ENCODE peak calls at places on chromosomes 2 and 18, in six cellular contexts. One of them, this sample, is unnamed.
A peak's percentile ranks its signal among the peaks of the same experiment; 100 is the strongest.

GRCh38 chr18:31211047-31211446 is 48.4 kb upstream of the DSC1 start:
- DNase-seq in tibial artery: no peak
- DNase-seq in gastrocnemius medialis: no peak
- DNase-seq in HepG2: no peak
- DNase-seq in PC-9: no peak
- DNase-seq in neuronal stem cell: no peak
- DNase-seq in this sample: no peak

GRCh38 chr2:23464156-23464555 is 79.2 kb downstream of the KLHL29 start:
- DNase-seq in gastrocnemius medialis: no peak
- DNase-seq in HepG2: no peak
- DNase-seq in neuronal stem cell: no peak
- DNase-seq in PC-9: no peak
- DNase-seq in tibial artery: no peak
- DNase-seq in this sample: no peak

GRCh38 chr2:100285691-100286090 is 36.6 kb downstream of the LONRF2 start:
- DNase-seq in HepG2: no peak
- DNase-seq in neuronal stem cell: no peak
- DNase-seq in tibial artery: no peak
- DNase-seq in PC-9: no peak
- DNase-seq in gastrocnemius medialis: no peak
- DNase-seq in this sample: no peak

GRCh38 chr2:165469417-165469816 is at the start of gene CSRNP3:
- DNase-seq in gastrocnemius medialis: peak; percentile 16
- DNase-seq in neuronal stem cell: peak; percentile 71
- DNase-seq in PC-9: peak; percentile 36
- DNase-seq in tibial artery: peak; percentile 63
- DNase-seq in HepG2: peak; percentile 42
- DNase-seq in this sample: no peak

GRCh38 chr2:127859712-127860085 is 1.7 kb upstream of the POLR2D start:
- DNase-seq in HepG2: peak; percentile 54
- DNase-seq in tibial artery: peak; percentile 62
- DNase-seq in neuronal stem cell: no peak
- DNase-seq in PC-9: peak; percentile 69
- DNase-seq in gastrocnemius medialis: no peak
- DNase-seq in this sample: no peak

GRCh38 chr2:148479388-148479787 is 165.2 kb upstream of the EPC2 start:
- DNase-seq in tibial artery: no peak
- DNase-seq in gastrocnemius medialis: no peak
- DNase-seq in PC-9: no peak
- DNase-seq in HepG2: no peak
- DNase-seq in neuronal stem cell: no peak
- DNase-seq in this sample: no peak

GRCh38 chr2:43576983-43577892 is 18.6 kb downstream of the THADA start:
- DNase-seq in PC-9: peak; percentile 6
- DNase-seq in tibial artery: no peak
- DNase-seq in HepG2: peak; percentile 63
- DNase-seq in neuronal stem cell: peak; percentile 15
- DNase-seq in gastrocnemius medialis: no peak
- DNase-seq in this sample: no peak

GRCh38 chr18:78813156-78813555 is 166.5 kb upstream of the SALL3 start:
- DNase-seq in HepG2: no peak
- DNase-seq in PC-9: no peak
- DNase-seq in tibial artery: no peak
- DNase-seq in gastrocnemius medialis: no peak
- DNase-seq in neuronal stem cell: no peak
- DNase-seq in this sample: no peak

GRCh38 chr18:40006553-40007073 is 1948.4 kb upstream of the PIK3C3 start:
- DNase-seq in tibial artery: no peak
- DNase-seq in HepG2: no peak
- DNase-seq in gastrocnemius medialis: no peak
- DNase-seq in neuronal stem cell: no peak
- DNase-seq in PC-9: no peak
- DNase-seq in this sample: no peak

GRCh38 chr2:9286553-9287399 is 80.2 kb downstream of the ASAP2 start:
- DNase-seq in PC-9: peak; percentile 70
- DNase-seq in gastrocnemius medialis: no peak
- DNase-seq in HepG2: no peak
- DNase-seq in tibial artery: no peak
- DNase-seq in neuronal stem cell: no peak
- DNase-seq in this sample: no peak

GRCh38 chr18:44939037-44939665 is 258.5 kb downstream of the SETBP1 start:
- DNase-seq in gastrocnemius medialis: no peak
- DNase-seq in PC-9: no peak
- DNase-seq in neuronal stem cell: no peak
- DNase-seq in tibial artery: no peak
- DNase-seq in HepG2: no peak
- DNase-seq in this sample: no peak

GRCh38 chr2:10002681-10003080 is 40.7 kb upstream of the KLF11 start:
- DNase-seq in HepG2: no peak
- DNase-seq in gastrocnemius medialis: no peak
- DNase-seq in tibial artery: peak; percentile 47
- DNase-seq in PC-9: no peak
- DNase-seq in neuronal stem cell: no peak
- DNase-seq in this sample: no peak

GRCh38 chr2:51624995-51625394 is 593.1 kb upstream of the NRXN1 start:
- DNase-seq in PC-9: no peak
- DNase-seq in tibial artery: no peak
- DNase-seq in HepG2: no peak
- DNase-seq in gastrocnemius medialis: no peak
- DNase-seq in neuronal stem cell: no peak
- DNase-seq in this sample: no peak

GRCh38 chr2:10813085-10813748 is 632 bp upstream of the PDIA6 start:
- DNase-seq in tibial artery: no peak
- DNase-seq in PC-9: no peak
- DNase-seq in neuronal stem cell: no peak
- DNase-seq in HepG2: no peak
- DNase-seq in gastrocnemius medialis: no peak
- DNase-seq in this sample: no peak

GRCh38 chr2:2061091-2061696 is 269.9 kb downstream of the MYT1L start:
- DNase-seq in HepG2: no peak
- DNase-seq in gastrocnemius medialis: no peak
- DNase-seq in PC-9: no peak
- DNase-seq in neuronal stem cell: no peak
- DNase-seq in tibial artery: no peak
- DNase-seq in this sample: no peak
- H3K4me3 ChIP-seq in HepG2: no peak overlapping the region
- H3K4me3 ChIP-seq in gastrocnemius medialis: no peak overlapping the region
- H3K4me3 ChIP-seq in PC-9: no peak overlapping the region
- H3K4me3 ChIP-seq in neuronal stem cell: no peak overlapping the region
- H3K4me3 ChIP-seq in tibial artery: no peak overlapping the region
- H3K4me3 ChIP-seq in this sample: no peak overlapping the region

DNA sequence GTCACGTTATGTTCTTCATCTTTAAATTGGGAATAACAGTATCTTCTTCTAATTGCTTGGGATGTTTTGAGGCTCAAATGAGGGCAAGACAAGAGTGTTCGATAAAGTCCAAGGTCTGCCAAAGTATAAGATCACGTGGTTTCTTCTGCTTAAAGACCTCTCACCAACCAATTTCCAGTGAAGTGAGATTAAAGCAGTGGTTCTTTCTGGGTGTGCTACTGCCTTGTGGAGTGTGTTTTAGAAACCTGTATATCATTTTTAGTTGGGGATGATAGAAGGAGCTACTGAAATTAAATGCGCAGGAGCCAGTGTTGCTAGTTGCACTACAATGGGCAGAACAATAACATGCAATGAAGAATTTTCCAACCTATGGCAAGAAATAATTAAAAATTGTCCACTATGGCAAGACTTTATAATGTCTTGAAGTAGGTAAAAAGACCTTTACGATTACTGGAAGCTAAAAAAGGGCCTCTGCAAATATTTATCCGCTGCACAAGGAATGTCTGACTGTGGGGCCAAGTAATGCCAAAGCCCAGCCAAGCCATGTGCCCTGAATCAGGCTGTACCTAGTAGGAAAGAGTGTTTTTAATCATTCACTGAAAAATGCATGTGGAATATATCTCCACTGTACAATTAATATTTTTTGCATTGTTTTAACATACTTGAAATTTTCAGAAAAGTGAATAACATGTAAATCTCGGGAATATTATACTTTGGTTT is 244.5 kb upstream of the REG3G start:
- DNase-seq in HepG2: no peak
- DNase-seq in PC-9: no peak
- DNase-seq in tibial artery: no peak
- DNase-seq in neuronal stem cell: no peak
- DNase-seq in gastrocnemius medialis: no peak
- DNase-seq in this sample: no peak
- H3K4me3 ChIP-seq in HepG2: no peak overlapping the region
- H3K4me3 ChIP-seq in PC-9: no peak overlapping the region
- H3K4me3 ChIP-seq in tibial artery: peak overlapping the region; percentile 19
- H3K4me3 ChIP-seq in neuronal stem cell: no peak overlapping the region
- H3K4me3 ChIP-seq in gastrocnemius medialis: no peak overlapping the region
- H3K4me3 ChIP-seq in this sample: peak overlapping the region; percentile 54

GRCh38 chr2:176136375-176137248 is 7.1 kb downstream of the HOXD8 start:
- DNase-seq in gastrocnemius medialis: no peak
- DNase-seq in HepG2: no peak
- DNase-seq in PC-9: no peak
- DNase-seq in neuronal stem cell: no peak
- DNase-seq in tibial artery: no peak
- DNase-seq in this sample: peak; percentile 34
- H3K4me3 ChIP-seq in gastrocnemius medialis: peak overlapping the region; percentile 79
- H3K4me3 ChIP-seq in HepG2: no peak overlapping the region
- H3K4me3 ChIP-seq in PC-9: no peak overlapping the region
- H3K4me3 ChIP-seq in neuronal stem cell: peak overlapping the region; percentile 6
- H3K4me3 ChIP-seq in tibial artery: peak overlapping the region; percentile 66
- H3K4me3 ChIP-seq in this sample: peak overlapping the region; percentile 89

GRCh38 chr2:230208576-230208975 is 11.2 kb downstream of the SP110 start:
- DNase-seq in gastrocnemius medialis: no peak
- DNase-seq in neuronal stem cell: no peak
- DNase-seq in HepG2: no peak
- DNase-seq in tibial artery: no peak
- DNase-seq in PC-9: no peak
- DNase-seq in this sample: no peak

GRCh38 chr2:230203110-230203676 is 16.6 kb downstream of the SP110 start:
- DNase-seq in neuronal stem cell: no peak
- DNase-seq in tibial artery: no peak
- DNase-seq in PC-9: no peak
- DNase-seq in HepG2: no peak
- DNase-seq in gastrocnemius medialis: no peak
- DNase-seq in this sample: no peak

GRCh38 chr2:230202430-230203109 is 17.2 kb downstream of the SP110 start:
- DNase-seq in PC-9: no peak
- DNase-seq in neuronal stem cell: no peak
- DNase-seq in HepG2: no peak
- DNase-seq in tibial artery: no peak
- DNase-seq in gastrocnemius medialis: no peak
- DNase-seq in this sample: no peak

GRCh38 chr2:230205034-230205433 is 14.8 kb downstream of the SP110 start:
- DNase-seq in neuronal stem cell: no peak
- DNase-seq in tibial artery: no peak
- DNase-seq in PC-9: no peak
- DNase-seq in gastrocnemius medialis: no peak
- DNase-seq in HepG2: no peak
- DNase-seq in this sample: no peak

GRCh38 chr2:230205721-230206120 is 14.1 kb downstream of the SP110 start:
- DNase-seq in gastrocnemius medialis: no peak
- DNase-seq in HepG2: no peak
- DNase-seq in neuronal stem cell: no peak
- DNase-seq in PC-9: no peak
- DNase-seq in tibial artery: no peak
- DNase-seq in this sample: no peak
- H3K4me3 ChIP-seq in gastrocnemius medialis: no peak overlapping the region
- H3K4me3 ChIP-seq in HepG2: no peak overlapping the region
- H3K4me3 ChIP-seq in neuronal stem cell: no peak overlapping the region
- H3K4me3 ChIP-seq in PC-9: no peak overlapping the region
- H3K4me3 ChIP-seq in tibial artery: no peak overlapping the region
- H3K4me3 ChIP-seq in this sample: no peak overlapping the region

GRCh38 chr2:16568998-16569397 is 96.6 kb downstream of the CYRIA start:
- DNase-seq in tibial artery: no peak
- DNase-seq in HepG2: no peak
- DNase-seq in gastrocnemius medialis: no peak
- DNase-seq in neuronal stem cell: no peak
- DNase-seq in PC-9: no peak
- DNase-seq in this sample: no peak
- H3K4me3 ChIP-seq in tibial artery: no peak overlapping the region
- H3K4me3 ChIP-seq in HepG2: no peak overlapping the region
- H3K4me3 ChIP-seq in gastrocnemius medialis: no peak overlapping the region
- H3K4me3 ChIP-seq in neuronal stem cell: no peak overlapping the region
- H3K4me3 ChIP-seq in PC-9: no peak overlapping the region
- H3K4me3 ChIP-seq in this sample: peak overlapping the region; percentile 3

DNA sequence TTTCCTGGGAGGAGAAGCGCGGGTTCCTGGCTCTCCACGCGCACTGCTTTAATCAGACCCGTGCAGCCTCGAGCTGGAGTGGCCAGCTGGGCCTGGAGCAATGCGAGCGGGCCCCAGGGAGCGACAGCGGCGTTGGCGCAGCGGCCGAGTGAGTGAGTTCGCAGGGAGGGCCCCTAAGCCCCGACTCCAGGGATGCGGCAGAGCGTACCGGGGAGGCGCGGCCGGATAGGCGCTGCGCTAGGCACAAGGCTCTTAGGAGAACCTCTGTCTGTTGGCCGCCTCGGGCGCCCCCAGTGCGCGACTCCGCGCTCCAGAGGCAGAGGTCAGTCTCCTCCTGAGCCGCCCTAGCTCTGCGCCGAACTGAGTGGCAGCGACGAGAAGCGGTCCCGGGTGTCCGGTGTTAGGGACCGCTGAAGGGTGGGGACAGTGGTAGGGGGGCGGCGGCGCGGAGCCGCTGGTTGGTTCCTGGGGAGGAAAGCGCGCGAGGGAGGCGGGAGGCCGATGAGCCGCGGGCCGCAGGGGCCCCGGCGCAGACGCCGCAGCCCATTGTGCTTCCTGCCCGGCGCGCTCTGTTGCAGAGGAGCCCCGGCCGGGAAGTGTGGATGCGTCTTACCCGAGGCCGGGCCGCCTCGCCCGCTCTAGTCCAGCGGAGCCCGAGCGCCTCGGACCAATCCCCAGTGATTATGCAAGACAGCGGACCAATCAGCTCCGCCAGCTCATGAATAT is 410 bp upstream of the DLX1 start:
- DNase-seq in tibial artery: peak; percentile 82
- DNase-seq in HepG2: peak; percentile 92
- DNase-seq in PC-9: peak; percentile 70
- DNase-seq in neuronal stem cell: peak; percentile 88
- DNase-seq in gastrocnemius medialis: peak; percentile 68
- DNase-seq in this sample: peak; percentile 88
- H3K4me3 ChIP-seq in tibial artery: peak overlapping the region; percentile 57
- H3K4me3 ChIP-seq in HepG2: peak overlapping the region; percentile 82
- H3K4me3 ChIP-seq in PC-9: peak overlapping the region; percentile 37
- H3K4me3 ChIP-seq in neuronal stem cell: peak overlapping the region; percentile 51
- H3K4me3 ChIP-seq in gastrocnemius medialis: peak overlapping the region; percentile 54
- H3K4me3 ChIP-seq in this sample: peak overlapping the region; percentile 66